ENCODE peak calls at places on chromosomes 3 and 15, in eight cellular contexts. H, L, J, S, E, M, T and F are unnamed samples.

GRCh38 chr3:82940124-82940523 is 1178.7 kb upstream of the GBE1 start:
- DNase-seq in L (no peak), J (peak), T (no peak), H (no peak), E (no peak), S (no peak), M (no peak), F (no peak)

GRCh38 chr15:70023064-70023768 is 74.5 kb downstream of the TLE3 start:
- DNase-seq in L (no peak), H (peak), T (no peak), J (no peak), M (peak), S (no peak), E (peak), F (no peak)

GRCh38 chr15:38589502-38589901 is 24.9 kb upstream of the RASGRP1 start:
- DNase-seq in L (no peak), E (no peak), M (no peak), J (no peak), S (no peak), T (no peak), H (no peak), F (no peak)

GRCh38 chr3:195219351-195220045 is 51.5 kb downstream of the XXYLT1 start:
- DNase-seq in M (no peak), J (no peak), L (no peak), S (peak), E (no peak), H (no peak), T (no peak), F (no peak)

GRCh38 chr3:140510303-140510861 is 167.5 kb upstream of the TRIM42 start:
- DNase-seq in T (no peak), E (no peak), H (no peak), M (no peak), J (no peak), S (no peak), L (no peak), F (no peak)

GRCh38 chr3:39733804-39734203 is 75.6 kb upstream of the MYRIP start:
- DNase-seq in J (no peak), L (no peak), H (no peak), T (no peak), E (no peak), S (no peak), M (no peak), F (no peak)

GRCh38 chr15:66948294-66948693 is 117.1 kb upstream of the SMAD3 start:
- DNase-seq in L (no peak), T (no peak), H (no peak), E (no peak), M (no peak), J (no peak), S (no peak), F (no peak)

GRCh38 chr15:27123808-27124207 is 152.8 kb downstream of the GABRG3 start:
- DNase-seq in L (no peak), J (no peak), M (no peak), E (no peak), S (no peak), H (no peak), T (no peak), F (no peak)

GRCh38 chr3:69510481-69511031 is 124.7 kb upstream of the FRMD4B start:
- DNase-seq in J (no peak), M (no peak), T (no peak), E (no peak), S (no peak), H (no peak), L (no peak), F (no peak)

GRCh38 chr3:134441321-134441720 is 44.5 kb downstream of the ANAPC13 start:
- DNase-seq in M (no peak), J (no peak), S (no peak), H (no peak), L (no peak), E (no peak), T (no peak), F (no peak)

GRCh38 chr3:101268987-101269386 is 51.4 kb downstream of the IMPG2 start:
- DNase-seq in S (no peak), M (no peak), T (no peak), L (no peak), J (no peak), H (no peak), E (no peak), F (no peak)

GRCh38 chr3:44885618-44886017 is 11.2 kb downstream of the TGM4 start:
- DNase-seq in S (no peak), E (no peak), T (no peak), J (no peak), M (no peak), L (no peak), H (no peak), F (no peak)

GRCh38 chr3:184008161-184008560 is 9.5 kb downstream of the ABCC5 start:
- DNase-seq in L (no peak), J (no peak), T (no peak), S (no peak), E (no peak), M (no peak), H (no peak), F (no peak)

GRCh38 chr15:72338617-72339321 is 18.8 kb upstream of the CELF6 start:
- DNase-seq in E (no peak), J (no peak), H (no peak), M (no peak), L (no peak), S (no peak), T (no peak), F (no peak)

GRCh38 chr15:70826634-70827033 is 27.3 kb downstream of the LARP6 start:
- DNase-seq in J (peak), S (no peak), T (no peak), H (no peak), L (no peak), M (no peak), E (no peak), F (no peak)

GRCh38 chr15:63833246-63833696 is 477 bp downstream of the HERC1 start:
- DNase-seq in T (no peak), E (no peak), M (no peak), H (peak), S (peak), J (peak), L (peak), F (peak)

GRCh38 chr3:40009991-40010390 is 200.6 kb downstream of the MYRIP start:
- DNase-seq in T (peak), M (no peak), S (no peak), E (no peak), H (no peak), J (no peak), L (no peak), F (no peak)

GRCh38 chr15:82970078-82970686 is 15.8 kb upstream of the RAMAC start:
- DNase-seq in E (no peak), M (no peak), T (no peak), H (no peak), S (no peak), L (no peak), J (no peak), F (no peak)

GRCh38 chr15:40982855-40983254 is 29.6 kb downstream of the CHAC1 start:
- DNase-seq in E (no peak), L (no peak), M (no peak), J (no peak), H (no peak), S (no peak), T (no peak), F (no peak)

GRCh38 chr3:14716593-14716992 is 41.7 kb downstream of the C3orf20 start:
- DNase-seq in E (no peak), H (no peak), T (no peak), J (no peak), L (no peak), M (no peak), S (no peak), F (no peak)

GRCh38 chr3:104133630-104134029 is 1233.1 kb upstream of the ALCAM start:
- DNase-seq in J (no peak), T (no peak), E (no peak), H (no peak), S (no peak), M (no peak), L (no peak), F (no peak)

GRCh38 chr3:46214751-46215352 is 6.7 kb upstream of the CCR1 start:
- DNase-seq in L (no peak), M (peak), E (peak), S (no peak), T (no peak), J (no peak), H (no peak), F (peak)

GRCh38 chr3:60708191-60708975 is 542.9 kb downstream of the FHIT start:
- DNase-seq in M (no peak), H (no peak), E (no peak), L (no peak), T (no peak), J (no peak), S (no peak), F (peak)

GRCh38 chr3:67683522-67683921 is 29.1 kb upstream of the SUCLG2 start:
- DNase-seq in T (no peak), J (no peak), H (no peak), M (no peak), E (no peak), S (no peak), L (no peak), F (no peak)

GRCh38 chr3:8497582-8497981 is 4.0 kb upstream of the LMCD1 start:
- DNase-seq in J (no peak), L (no peak), M (no peak), H (no peak), T (no peak), E (no peak), S (no peak), F (no peak)

GRCh38 chr3:101091489-101091888 is 98.3 kb upstream of the ABI3BP start:
- DNase-seq in H (no peak), T (no peak), L (no peak), S (no peak), E (no peak), M (no peak), J (no peak), F (no peak)

GRCh38 chr3:56929809-56930615 is 128.3 kb upstream of the ARHGEF3 start:
- DNase-seq in L (no peak), E (no peak), M (no peak), S (no peak), T (no peak), J (no peak), H (no peak), F (no peak)

GRCh38 chr15:80999623-81000036 is 1.1 kb upstream of the TLNRD1 start:
- DNase-seq in T (no peak), H (no peak), J (no peak), M (no peak), L (no peak), S (no peak), E (peak), F (no peak)

GRCh38 chr3:174844746-174845145 is 14.4 kb upstream of the NAALADL2 start:
- DNase-seq in T (no peak), S (no peak), E (no peak), L (no peak), H (no peak), M (no peak), J (no peak), F (no peak)

GRCh38 chr3:105866656-105867653 is 1.9 kb downstream of the CBLB start:
- DNase-seq in T (peak), H (no peak), M (no peak), L (no peak), J (peak), S (no peak), E (peak), F (no peak)

GRCh38 chr3:3196148-3196861 is 16.8 kb upstream of the CRBN start:
- DNase-seq in S (no peak), J (no peak), E (no peak), M (no peak), T (peak), H (no peak), L (no peak), F (no peak)

GRCh38 chr3:55885721-55886120 is 398.6 kb upstream of the WNT5A start:
- DNase-seq in S (no peak), H (no peak), L (no peak), E (no peak), J (no peak), T (no peak), M (no peak), F (peak)

GRCh38 chr15:101641894-101642293 is 10.3 kb downstream of the TM2D3 start:
- DNase-seq in H (no peak), L (no peak), T (no peak), S (no peak), J (no peak), E (no peak), M (no peak), F (no peak)

GRCh38 chr15:62740141-62741004 is 302.2 kb upstream of the TPM1 start:
- DNase-seq in L (no peak), E (no peak), J (no peak), S (peak), H (no peak), M (no peak), T (peak), F (no peak)

GRCh38 chr3:170695486-170696069 is 109.7 kb upstream of the SLC7A14 start:
- DNase-seq in L (no peak), J (no peak), H (no peak), E (no peak), T (no peak), S (no peak), M (no peak), F (no peak)

GRCh38 chr15:80788536-80788935 is 9.4 kb downstream of the CEMIP start:
- DNase-seq in T (no peak), M (no peak), S (no peak), E (no peak), H (no peak), L (no peak), J (no peak), F (no peak)

GRCh38 chr3:2180661-2181060 is 82.0 kb downstream of the CNTN4 start:
- DNase-seq in L (no peak), S (no peak), H (no peak), M (no peak), J (no peak), T (no peak), E (no peak), F (no peak)

GRCh38 chr3:12579919-12580318 is 23.0 kb downstream of the MKRN2 start:
- DNase-seq in E (no peak), M (no peak), T (no peak), L (no peak), H (no peak), S (no peak), J (no peak), F (no peak)

GRCh38 chr3:11769704-11770103 is 77.0 kb downstream of the TAMM41 start:
- DNase-seq in H (no peak), J (no peak), M (no peak), L (no peak), T (no peak), E (no peak), S (no peak), F (no peak)